ENCODE peak calls at places on chromosomes 12 and 14, in eight cellular contexts. A is GM12878, D is ovary, O is Caco-2, X is lower lobe of right lung, Z is neural progenitor cell, Y is endodermal cell, G is astrocyte of the spinal cord. U is an unnamed sample.

GRCh38 chr12:13223176-13223806 is 26.8 kb downstream of the EMP1 start:
- DNase-seq in A (no peak), D (no peak), O (peak), X (no peak), Z (no peak), Y (peak), G (peak), U (no peak)

GRCh38 chr12:62817556-62818271 is 117.2 kb downstream of the PPM1H start:
- DNase-seq in A (no peak), D (peak), O (no peak), X (no peak), Z (no peak), Y (peak), G (peak), U (no peak)

GRCh38 chr12:59839514-59839913 is 243.7 kb downstream of the SLC16A7 start:
- DNase-seq in A (no peak), D (no peak), O (no peak), X (no peak), Z (no peak), Y (no peak), G (no peak), U (no peak)

GRCh38 chr14:67393689-67394088 is 18.3 kb downstream of the PLEK2 start:
- DNase-seq in A (no peak), D (no peak), O (no peak), X (no peak), Z (no peak), Y (no peak), G (no peak), U (no peak)

GRCh38 chr12:91704446-91704845 is 441.2 kb downstream of the BTG1 start:
- DNase-seq in A (no peak), D (no peak), O (no peak), X (no peak), Z (no peak), Y (no peak), G (peak), U (no peak)

GRCh38 chr14:78022059-78022458 is 148.1 kb upstream of the NRXN3 start:
- DNase-seq in A (peak), D (no peak), O (peak), X (peak), Z (peak), Y (peak), G (peak), U (peak)

GRCh38 chr14:28983279-28983678 is 216.7 kb downstream of the FOXG1 start:
- DNase-seq in A (no peak), D (no peak), O (no peak), X (no peak), Z (no peak), Y (no peak), G (no peak), U (no peak)

GRCh38 chr12:34625116-34625515 is 602.8 kb downstream of the ALG10 start:
- DNase-seq in A (no peak), D (no peak), O (peak), X (no peak), Z (no peak), Y (no peak), G (no peak), U (no peak)

GRCh38 chr14:37623552-37623951 is 28.1 kb downstream of the TTC6 start:
- DNase-seq in A (no peak), D (no peak), O (no peak), X (no peak), Z (no peak), Y (no peak), G (peak), U (no peak)

GRCh38 chr12:76915381-76916169 is 36.8 kb upstream of the CSRP2 start:
- DNase-seq in A (no peak), D (no peak), O (no peak), X (no peak), Z (no peak), Y (no peak), G (no peak), U (no peak)

GRCh38 chr12:1846421-1847405 is 26.3 kb downstream of the LRTM2 start:
- DNase-seq in A (no peak), D (no peak), O (no peak), X (no peak), Z (no peak), Y (no peak), G (no peak), U (no peak)

GRCh38 chr14:36605506-36605857 is 23.1 kb upstream of the NKX2-8 start:
- DNase-seq in A (no peak), D (no peak), O (no peak), X (no peak), Z (no peak), Y (no peak), G (no peak), U (no peak)

GRCh38 chr12:43113153-43113552 is 438.9 kb downstream of the ADAMTS20 start:
- DNase-seq in A (no peak), D (no peak), O (no peak), X (no peak), Z (no peak), Y (no peak), G (peak), U (no peak)

GRCh38 chr14:99531221-99532096 is 50.2 kb downstream of the CCNK start:
- DNase-seq in A (no peak), D (no peak), O (no peak), X (no peak), Z (peak), Y (no peak), G (peak), U (no peak)

GRCh38 chr12:65891987-65892481 is 67.8 kb downstream of the HMGA2 start:
- DNase-seq in A (no peak), D (peak), O (no peak), X (no peak), Z (no peak), Y (peak), G (peak), U (no peak)

GRCh38 chr14:71711619-71712018 is 220.6 kb upstream of the RGS6 start:
- DNase-seq in A (no peak), D (no peak), O (no peak), X (no peak), Z (peak), Y (no peak), G (peak), U (no peak)

GRCh38 chr14:104382361-104383087 is 197.0 kb upstream of the C14orf180 start:
- DNase-seq in A (no peak), D (peak), O (no peak), X (peak), Z (no peak), Y (no peak), G (no peak), U (no peak)

GRCh38 chr12:6551063-6551461 is 4.8 kb downstream of the IFFO1 start:
- DNase-seq in A (no peak), D (no peak), O (no peak), X (no peak), Z (no peak), Y (no peak), G (no peak), U (no peak)

GRCh38 chr12:41962171-41962572 is 182.5 kb downstream of the GXYLT1 start:
- DNase-seq in A (no peak), D (peak), O (no peak), X (no peak), Z (no peak), Y (no peak), G (peak), U (no peak)

GRCh38 chr14:78184151-78184550 is 14.0 kb downstream of the NRXN3 start:
- DNase-seq in A (no peak), D (no peak), O (no peak), X (no peak), Z (no peak), Y (no peak), G (no peak), U (no peak)

GRCh38 chr12:26383041-26383440 is 187.7 kb downstream of the SSPN start:
- DNase-seq in A (no peak), D (no peak), O (no peak), X (no peak), Z (no peak), Y (no peak), G (no peak), U (no peak)
- TF ChIP-seq CTCF in A (no peak), D (no peak), O (no peak), X (no peak), Z (no peak), Y (no peak), G (no peak), U (no peak)

DNA sequence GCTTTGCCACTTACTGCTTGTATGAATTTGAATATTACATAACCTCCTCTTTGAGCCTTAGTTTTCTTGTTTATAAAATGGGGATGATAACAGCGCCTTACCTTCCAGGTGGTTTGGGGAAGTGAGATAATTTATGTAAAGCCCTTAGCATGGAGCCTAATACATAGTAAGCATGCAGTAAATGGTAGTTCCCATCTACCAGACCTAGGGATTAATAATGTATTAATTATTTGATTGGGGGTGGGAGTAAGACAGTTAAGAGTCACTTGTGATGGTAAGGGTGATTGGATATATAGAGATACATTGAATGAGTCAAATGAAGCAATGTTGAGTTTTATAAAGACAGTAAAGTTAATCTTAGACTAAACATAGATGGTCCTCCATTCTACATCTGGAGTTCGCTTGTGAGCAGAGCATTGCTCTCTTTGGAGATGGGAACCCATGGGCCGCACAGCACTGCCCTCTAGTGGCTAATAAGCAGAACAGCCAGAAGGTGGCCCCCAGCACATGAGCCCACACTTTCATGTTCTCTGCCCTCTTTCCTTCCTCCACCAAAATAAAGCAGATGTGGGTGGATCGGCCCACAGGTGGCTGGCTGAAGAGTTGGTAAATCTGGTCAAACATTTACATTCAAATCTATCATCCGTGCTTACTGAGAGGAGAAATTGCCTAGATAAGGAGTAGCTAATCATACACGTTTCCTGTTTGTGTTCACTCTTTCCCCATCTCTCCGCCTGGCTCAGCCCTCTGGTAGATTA is 26.5 kb upstream of the TAMALIN start:
- DNase-seq in A (no peak), D (peak), O (peak), X (peak), Z (peak), Y (peak), G (peak), U (no peak)
- H3K4me3 ChIP-seq in A (no peak), D (no peak), O (no peak), X (no peak), Z (no peak), Y (no peak), G (no peak), U (no peak)

GRCh38 chr14:90815817-90816662 is at the start of gene TTC7B:
- DNase-seq in A (no peak), D (peak), O (peak), X (peak), Z (peak), Y (peak), G (no peak), U (no peak)
- TF ChIP-seq CTCF in A (peak), D (no peak), O (no peak), X (no peak), Z (peak), Y (peak), G (peak), U (peak)

GRCh38 chr14:91878274-91878673 is 10.9 kb upstream of the TC2N start:
- DNase-seq in A (no peak), D (no peak), O (no peak), X (no peak), Z (no peak), Y (no peak), G (no peak), U (no peak)

GRCh38 chr14:91879196-91879595 is 11.9 kb upstream of the TC2N start:
- DNase-seq in A (no peak), D (no peak), O (no peak), X (no peak), Z (no peak), Y (no peak), G (no peak), U (no peak)

GRCh38 chr14:91877376-91877775 is 10.0 kb upstream of the TC2N start:
- DNase-seq in A (no peak), D (no peak), O (no peak), X (no peak), Z (no peak), Y (no peak), G (no peak), U (no peak)

GRCh38 chr14:91875515-91876286 is 8.4 kb upstream of the TC2N start:
- DNase-seq in A (no peak), D (no peak), O (peak), X (no peak), Z (no peak), Y (peak), G (no peak), U (no peak)

DNA sequence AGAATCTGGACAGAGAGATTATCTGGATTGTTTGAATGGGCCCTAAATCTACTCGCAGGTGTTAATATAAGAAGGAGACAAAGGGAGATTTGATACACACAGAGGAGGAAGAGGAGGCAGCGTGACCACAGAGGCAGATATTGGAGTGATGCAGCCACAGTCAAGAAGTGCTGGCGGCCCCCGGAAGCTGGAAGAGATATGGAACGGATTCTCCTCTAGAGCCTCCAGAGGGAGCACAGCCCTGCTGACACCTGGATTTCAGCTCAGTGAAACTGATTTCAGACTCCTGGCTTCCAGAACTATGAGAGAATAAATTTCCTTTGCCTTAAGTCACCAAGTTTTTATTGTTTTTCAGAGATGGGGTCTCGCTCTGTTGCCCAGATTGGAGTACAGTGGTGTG is 9.2 kb upstream of the TC2N start:
- DNase-seq in A (no peak), D (no peak), O (no peak), X (no peak), Z (no peak), Y (no peak), G (no peak), U (no peak)
- H3K4me3 ChIP-seq in A (no peak), D (no peak), O (no peak), X (no peak), Z (no peak), Y (no peak), G (no peak), U (no peak)

GRCh38 chr14:74048291-74048690 is 29.1 kb downstream of the BBOF1 start:
- DNase-seq in A (no peak), D (no peak), O (peak), X (no peak), Z (peak), Y (peak), G (peak), U (no peak)
- TF ChIP-seq CTCF in A (no peak), D (no peak), O (peak), X (no peak), Z (peak), Y (peak), G (peak), U (no peak)

DNA sequence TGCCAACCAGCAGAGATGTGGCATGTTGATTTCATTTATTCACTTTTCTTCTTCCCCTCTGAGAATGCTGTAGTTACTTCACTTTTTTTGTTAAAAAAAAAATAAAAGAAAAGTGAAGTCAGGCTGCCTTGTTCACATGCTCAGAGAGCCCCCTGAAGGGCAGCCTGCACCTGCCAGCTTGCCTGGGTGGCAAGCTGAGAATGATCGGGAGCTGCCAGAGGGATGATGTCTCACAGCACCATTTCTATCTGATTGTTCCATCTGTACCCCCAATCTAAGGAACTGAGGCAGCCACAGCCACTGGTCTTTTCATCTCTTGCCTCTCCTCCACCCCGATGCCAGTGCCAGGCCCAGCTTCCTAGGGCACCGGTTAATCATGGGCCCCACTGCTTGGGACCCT is 118.2 kb downstream of the TSPAN9 start:
- DNase-seq in A (no peak), D (no peak), O (no peak), X (no peak), Z (no peak), Y (no peak), G (no peak), U (no peak)
- H3K4me3 ChIP-seq in A (no peak), D (no peak), O (no peak), X (no peak), Z (no peak), Y (no peak), G (no peak), U (no peak)

DNA sequence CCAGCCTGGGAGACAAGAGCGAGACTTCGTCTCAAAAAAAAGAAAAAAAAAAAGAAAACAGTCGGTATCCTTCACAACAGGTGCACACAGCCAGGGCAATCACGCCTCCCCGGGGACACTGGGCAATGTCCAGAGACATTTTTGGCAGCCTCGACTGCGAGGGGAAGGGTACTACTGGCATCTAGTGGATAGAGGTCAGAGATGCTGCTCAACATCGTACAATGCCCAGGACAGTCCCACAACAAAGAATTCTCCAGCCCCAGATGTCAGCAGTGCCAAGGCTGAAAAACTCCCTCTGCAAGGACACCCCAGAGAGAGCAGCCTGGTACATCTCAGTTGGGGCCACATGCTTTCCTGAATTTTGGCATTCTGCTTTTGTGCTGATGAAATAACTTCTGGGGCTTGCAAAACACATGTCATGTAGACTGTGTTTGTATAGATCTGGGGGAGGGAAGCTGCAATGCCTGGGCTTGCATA is 21.5 kb downstream of the ALDH2 start:
- DNase-seq in A (no peak), D (peak), O (peak), X (no peak), Z (peak), Y (peak), G (no peak), U (no peak)
- TF ChIP-seq CTCF in A (peak), D (no peak), O (peak), X (peak), Z (peak), Y (peak), G (peak), U (peak)

GRCh38 chr14:100586153-100586519 is 1.1 kb downstream of the BEGAIN start:
- DNase-seq in A (no peak), D (peak), O (no peak), X (peak), Z (no peak), Y (no peak), G (no peak), U (no peak)

GRCh38 chr14:100587248-100587762 is at the start of gene BEGAIN:
- DNase-seq in A (no peak), D (peak), O (no peak), X (no peak), Z (peak), Y (peak), G (no peak), U (no peak)

GRCh38 chr14:100587763-100588411 is 670 bp upstream of the BEGAIN start:
- DNase-seq in A (no peak), D (peak), O (no peak), X (peak), Z (no peak), Y (peak), G (no peak), U (no peak)

GRCh38 chr14:100585448-100586152 is 1.6 kb downstream of the BEGAIN start:
- DNase-seq in A (no peak), D (peak), O (no peak), X (peak), Z (no peak), Y (peak), G (no peak), U (no peak)

DNA sequence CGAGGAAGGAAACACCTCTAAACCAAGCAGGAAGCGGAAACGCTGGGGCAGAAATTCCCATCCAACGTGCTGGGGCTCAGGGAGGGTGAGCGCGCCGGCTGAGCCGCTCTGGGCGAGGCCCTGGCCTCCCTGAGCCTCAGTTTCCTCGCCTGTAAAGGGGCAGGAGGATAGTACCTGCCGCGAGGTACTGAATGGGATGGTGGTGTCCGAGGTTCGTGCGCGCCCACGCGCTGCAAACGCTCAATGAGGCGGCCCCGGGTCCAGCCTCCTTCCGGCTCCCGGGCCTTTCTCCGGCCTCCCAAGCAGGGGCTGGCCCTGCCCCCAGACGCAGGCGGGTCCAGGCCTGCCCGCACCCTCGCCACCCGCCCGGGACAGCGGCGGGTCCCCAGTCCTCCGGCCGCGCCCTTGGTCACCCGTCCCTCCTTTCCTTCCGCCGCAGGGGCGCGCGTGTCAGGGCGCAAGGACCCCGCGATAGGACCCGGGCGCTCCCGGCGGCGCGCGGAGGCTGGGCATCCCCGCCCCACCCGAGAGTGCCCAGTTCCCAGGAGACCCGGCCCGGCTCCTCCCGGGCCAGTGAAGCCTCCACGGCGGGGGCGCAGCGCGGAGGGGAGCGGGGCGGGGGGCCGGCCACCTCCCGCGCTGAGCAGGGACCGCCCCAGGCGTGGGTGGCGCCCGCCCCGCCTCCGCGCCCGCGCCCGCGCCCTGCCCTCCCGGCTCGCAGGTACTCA is 533 bp downstream of the BEGAIN start:
- DNase-seq in A (no peak), D (peak), O (peak), X (peak), Z (no peak), Y (peak), G (no peak), U (no peak)
- H3K4me3 ChIP-seq in A (no peak), D (peak), O (peak), X (peak), Z (peak), Y (peak), G (peak), U (peak)

U was measured in GM12864.